ENCODE peak calls at places on chromosomes 6 and 20, in nine cellular contexts. P, V, Q, U, G, C, M, I and E are unnamed samples.

GRCh38 chr6:45479834-45480696 is 102.3 kb upstream of the SUPT3H start:
- DNase-seq in I (no peak), P (no peak), U (no peak), M (peak), Q (no peak), G (peak), V (no peak), C (no peak), E (no peak)

GRCh38 chr20:62921119-62921687 is 5.1 kb downstream of the DIDO1 start:
- DNase-seq in I (no peak), V (peak), P (peak), U (peak), G (peak), M (peak), Q (peak), C (no peak), E (no peak)

GRCh38 chr6:145096846-145097245 is 638.5 kb downstream of the EPM2A start:
- DNase-seq in G (no peak), Q (no peak), P (no peak), U (no peak), M (no peak), V (no peak), C (no peak), I (no peak), E (no peak)

GRCh38 chr6:104572901-104573300 is 286.8 kb downstream of the HACE1 start:
- DNase-seq in C (no peak), M (no peak), G (no peak), U (no peak), Q (no peak), P (no peak), V (no peak), I (no peak), E (no peak)

GRCh38 chr6:140320081-140320798 is 945.8 kb upstream of the CITED2 start:
- DNase-seq in Q (no peak), C (no peak), G (peak), M (peak), U (no peak), V (no peak), P (no peak), I (no peak), E (no peak)

GRCh38 chr6:106659859-106660258 is 30.5 kb downstream of the QRSL1 start:
- DNase-seq in Q (no peak), C (peak), V (no peak), G (no peak), M (no peak), P (no peak), U (no peak), I (no peak), E (no peak)

GRCh38 chr20:62449951-62450815 is 22.8 kb upstream of the RBBP8NL start:
- DNase-seq in I (peak), M (no peak), P (peak), G (no peak), C (no peak), V (no peak), U (no peak), Q (peak), E (no peak)

GRCh38 chr6:148497256-148497655 is 154.6 kb downstream of the SASH1 start:
- DNase-seq in U (no peak), V (no peak), I (no peak), M (peak), C (no peak), Q (no peak), P (no peak), G (peak), E (no peak)

GRCh38 chr6:116431964-116432595 is 29.1 kb upstream of the CALHM6 start:
- DNase-seq in P (no peak), C (no peak), G (no peak), V (no peak), U (no peak), M (no peak), I (no peak), Q (no peak), E (no peak)

GRCh38 chr6:105263685-105264298 is 84.0 kb upstream of the POPDC3 start:
- DNase-seq in U (no peak), V (no peak), G (no peak), C (no peak), P (no peak), I (no peak), Q (no peak), M (peak), E (no peak)

GRCh38 chr6:129393659-129394058 is 316.3 kb downstream of the ARHGAP18 start:
- DNase-seq in M (no peak), G (no peak), U (no peak), P (no peak), C (no peak), Q (no peak), I (no peak), V (no peak), E (no peak)

GRCh38 chr20:48066256-48066655 is 281.0 kb upstream of the SULF2 start:
- DNase-seq in P (no peak), V (no peak), G (peak), U (no peak), C (no peak), Q (no peak), M (peak), I (no peak), E (no peak)

GRCh38 chr20:48682529-48683385 is 145.0 kb downstream of the PREX1 start:
- DNase-seq in G (peak), U (peak), Q (peak), I (peak), C (no peak), M (peak), P (peak), V (peak), E (no peak)

GRCh38 chr6:167833396-167833763 is 6.7 kb downstream of the AFDN start:
- DNase-seq in Q (no peak), U (no peak), G (no peak), V (no peak), M (no peak), C (no peak), I (no peak), P (no peak), E (no peak)

GRCh38 chr6:165804331-165805066 is 141.5 kb upstream of the PDE10A start:
- DNase-seq in U (peak), C (no peak), G (no peak), Q (no peak), I (peak), P (no peak), M (no peak), V (no peak), E (no peak)

GRCh38 chr6:119077643-119078448 is 618 bp downstream of the FAM184A start:
- DNase-seq in P (peak), I (no peak), V (peak), M (no peak), U (peak), Q (peak), C (peak), G (peak), E (no peak)

GRCh38 chr6:99347804-99348203 is 1.7 kb downstream of the FAXC start:
- DNase-seq in U (no peak), M (no peak), C (no peak), V (no peak), P (no peak), Q (no peak), I (no peak), G (no peak), E (no peak)

GRCh38 chr20:23528867-23529431 is 38.0 kb downstream of the CST8 start:
- DNase-seq in I (no peak), C (no peak), P (no peak), M (no peak), Q (no peak), G (no peak), V (no peak), U (no peak), E (no peak)

DNA sequence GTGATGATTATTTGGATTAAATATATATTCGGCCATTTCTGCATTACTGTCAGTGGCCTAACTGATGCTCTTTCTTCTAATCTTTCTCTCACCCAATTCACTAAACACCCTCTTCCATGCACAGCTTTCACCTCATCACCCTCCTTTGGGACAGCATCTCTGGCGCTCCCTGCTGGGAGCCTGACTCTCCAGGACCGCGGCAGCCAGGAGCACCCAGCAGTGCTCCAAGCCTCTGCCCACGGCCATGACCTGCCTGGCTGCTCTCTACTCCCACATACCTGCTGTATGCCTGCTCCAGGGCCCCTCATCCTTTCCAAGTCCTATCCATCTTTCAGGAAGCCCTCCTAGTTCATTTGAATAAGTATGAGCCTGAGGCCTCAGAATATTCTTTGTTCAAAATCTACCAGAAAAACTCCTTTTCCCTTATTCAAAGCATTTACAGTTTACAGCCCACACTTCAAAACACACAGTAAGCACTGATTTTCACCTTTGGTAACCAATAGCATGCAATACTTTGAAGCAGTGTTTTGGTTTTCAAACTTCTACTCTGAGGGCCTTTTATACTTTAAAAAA is 15.2 kb downstream of the CTCFL start:
- DNase-seq in C (no peak), I (no peak), P (peak), V (no peak), M (no peak), U (no peak), Q (no peak), G (no peak), E (no peak)
- TF ChIP-seq CTCF in C (peak), I (peak), P (no peak), V (no peak), M (peak), U (no peak), Q (no peak), G (peak), E (peak)

GRCh38 chr6:160858886-160859285 is 132.7 kb upstream of the MAP3K4 start:
- DNase-seq in Q (no peak), C (no peak), P (no peak), M (no peak), V (no peak), U (no peak), I (no peak), G (no peak), E (no peak)

GRCh38 chr6:160859822-160860221 is 131.7 kb upstream of the MAP3K4 start:
- DNase-seq in C (no peak), Q (no peak), V (no peak), M (no peak), U (no peak), I (no peak), G (no peak), P (no peak), E (no peak)

GRCh38 chr6:160863782-160864181 is 127.8 kb upstream of the MAP3K4 start:
- DNase-seq in C (no peak), I (no peak), Q (no peak), V (no peak), U (no peak), P (no peak), M (no peak), G (no peak), E (no peak)

DNA sequence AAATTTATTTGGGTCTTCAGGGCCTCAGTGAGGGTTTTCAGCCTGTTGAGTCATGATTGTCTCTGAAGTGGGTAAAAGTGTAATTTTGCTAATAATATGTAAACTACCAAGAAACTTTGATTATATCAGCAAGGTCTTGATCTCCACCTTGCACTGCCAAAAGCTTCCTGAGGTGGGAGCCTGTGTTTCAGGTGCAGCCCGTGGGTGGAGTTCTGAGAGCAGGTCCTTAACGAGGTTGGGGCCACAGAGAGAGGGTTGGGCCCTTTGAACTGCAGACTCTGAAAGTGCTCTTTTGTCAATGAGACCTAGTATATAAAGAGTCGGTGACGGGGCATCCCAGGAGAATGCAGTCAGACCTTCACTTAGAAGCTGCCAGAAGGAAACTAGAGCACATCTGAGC is 129.7 kb upstream of the MAP3K4 start:
- DNase-seq in U (no peak), Q (no peak), I (no peak), P (no peak), M (no peak), G (no peak), C (no peak), V (no peak), E (no peak)
- TF ChIP-seq CTCF in U (no peak), Q (no peak), I (no peak), P (no peak), M (no peak), G (no peak), C (peak), V (no peak), E (no peak)

GRCh38 chr6:3162067-3162497 is 4.7 kb upstream of the TUBB2A start:
- DNase-seq in U (no peak), G (peak), M (no peak), V (no peak), P (no peak), I (no peak), C (no peak), Q (no peak), E (no peak)

GRCh38 chr6:3164388-3164787 is 7.0 kb upstream of the TUBB2A start:
- DNase-seq in C (no peak), M (no peak), I (no peak), P (no peak), G (no peak), U (no peak), V (no peak), Q (no peak), E (no peak)

GRCh38 chr6:3163248-3163594 is 5.9 kb upstream of the TUBB2A start:
- DNase-seq in Q (no peak), P (no peak), V (no peak), M (no peak), I (no peak), C (no peak), U (no peak), G (no peak), E (no peak)

GRCh38 chr6:3159805-3160781 is 2.7 kb upstream of the TUBB2A start:
- DNase-seq in V (peak), C (no peak), Q (peak), G (peak), M (no peak), U (no peak), P (peak), I (no peak), E (peak)

DNA sequence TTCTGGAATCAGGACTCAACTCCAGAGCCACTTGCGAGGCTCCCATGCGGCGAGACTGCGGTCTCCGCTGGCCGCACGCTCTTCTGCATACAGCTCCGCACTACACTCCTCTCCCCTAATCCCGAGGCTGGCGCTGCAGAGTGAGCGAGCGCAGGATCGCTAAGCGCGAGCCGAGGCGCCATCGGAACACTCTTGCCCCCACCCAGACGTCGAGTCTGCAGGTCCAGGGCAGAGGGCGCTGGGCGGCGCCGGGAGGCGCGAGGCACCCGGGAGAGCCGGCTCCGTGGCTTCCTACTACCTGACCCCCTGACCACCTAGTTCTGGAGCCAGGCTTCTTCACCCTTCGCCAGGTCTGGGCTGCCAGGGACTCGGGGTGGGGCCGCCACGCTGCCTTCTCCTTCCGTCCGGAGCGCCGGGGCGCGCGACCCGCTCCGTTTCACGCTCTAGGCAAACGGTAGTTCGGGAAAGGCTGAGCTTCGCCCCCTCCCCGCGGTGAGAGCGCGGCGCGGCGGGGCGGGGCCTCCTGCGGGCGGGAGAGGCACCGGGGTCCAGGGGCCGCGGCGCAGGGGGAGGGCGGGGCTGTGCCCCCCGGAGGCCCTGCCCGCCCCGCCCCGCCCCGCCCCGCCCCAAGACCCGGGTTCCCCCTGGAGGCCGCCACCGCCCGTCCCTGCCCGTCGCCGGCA is 5.4 kb upstream of the TUBB2A start:
- DNase-seq in G (peak), I (peak), M (peak), P (peak), C (no peak), U (peak), V (peak), Q (peak), E (peak)
- TF ChIP-seq CTCF in G (peak), I (peak), M (peak), P (no peak), C (peak), U (no peak), V (no peak), Q (no peak), E (no peak)

DNA sequence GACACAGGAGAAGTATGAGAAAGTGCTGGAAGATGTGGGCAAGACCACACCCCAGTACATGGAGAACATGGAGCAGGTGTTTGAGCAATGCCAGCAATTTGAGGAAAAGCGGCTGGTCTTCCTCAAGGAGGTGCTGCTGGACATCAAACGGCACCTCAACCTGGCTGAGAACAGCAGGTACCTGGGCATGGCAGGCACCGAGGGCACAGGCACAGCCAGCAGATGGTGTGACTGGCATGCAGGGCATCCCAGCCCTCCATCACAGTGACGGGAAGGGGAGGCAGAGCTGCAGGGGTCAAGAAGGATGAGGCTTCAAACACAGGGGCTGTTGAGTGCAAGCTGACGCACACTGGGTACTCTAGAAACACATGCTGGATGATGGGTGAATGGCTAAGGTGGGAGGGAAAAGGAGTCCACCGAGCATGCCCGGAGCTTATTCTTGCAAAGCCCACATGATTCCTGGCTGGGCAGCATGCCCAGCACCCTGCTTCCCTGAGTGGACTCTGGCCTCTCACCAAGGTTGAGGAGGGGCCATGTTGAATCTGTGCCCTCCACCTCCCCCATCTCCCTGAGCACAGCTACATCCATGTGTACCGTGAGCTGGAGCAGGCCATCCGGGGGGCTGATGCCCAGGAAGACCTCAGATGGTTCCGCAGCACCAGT is 26.3 kb downstream of the SPDEF start:
- DNase-seq in G (no peak), P (peak), I (peak), U (no peak), V (peak), M (no peak), C (no peak), Q (no peak), E (no peak)
- TF ChIP-seq CTCF in G (no peak), P (no peak), I (no peak), U (no peak), V (no peak), M (no peak), C (peak), Q (no peak), E (no peak)

DNA sequence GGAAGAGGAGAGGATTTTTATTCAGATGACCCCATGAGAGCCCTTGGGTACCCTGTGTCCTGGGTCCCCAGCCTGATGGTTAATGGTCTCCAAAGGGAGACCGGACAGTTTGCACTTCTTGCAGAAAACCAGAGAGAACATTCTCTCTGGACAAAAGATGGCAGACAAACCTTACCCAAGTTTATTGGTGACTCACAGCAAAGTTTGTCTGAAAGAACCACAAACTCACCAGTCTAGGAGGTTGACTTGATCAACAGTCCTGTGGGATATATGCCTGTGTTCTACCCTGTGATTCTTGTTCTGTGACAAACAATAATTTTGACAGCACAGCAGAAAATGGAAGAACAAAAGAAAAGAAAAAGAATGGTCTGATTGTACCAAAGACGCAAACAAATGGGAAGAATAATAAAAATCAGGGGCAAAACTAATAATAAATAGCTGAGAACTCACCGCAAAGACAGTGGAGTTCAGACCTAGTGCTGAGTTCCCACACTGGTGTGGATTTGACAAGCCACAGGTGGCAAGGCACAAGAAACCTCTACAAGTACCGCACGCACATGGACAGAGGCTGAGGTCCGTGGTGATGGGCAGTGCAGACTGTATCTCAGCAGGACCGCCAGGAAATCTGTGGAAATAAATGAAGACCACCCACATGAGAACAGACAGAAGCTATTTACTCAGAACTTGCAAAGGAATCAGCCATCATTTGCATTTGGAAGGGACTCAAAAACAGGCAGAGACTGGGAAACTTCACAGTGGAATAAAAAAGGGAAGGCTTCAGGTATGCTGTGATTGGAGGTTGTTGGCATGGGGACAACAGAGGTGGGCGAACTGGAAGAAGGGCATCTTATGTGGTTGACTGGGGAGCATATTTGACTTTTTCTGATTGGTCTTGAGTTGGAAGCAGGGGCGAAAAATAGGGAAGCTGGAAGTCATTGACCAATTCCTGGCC is 246.3 kb upstream of the RNF24 start:
- DNase-seq in M (peak), P (no peak), V (no peak), G (peak), C (no peak), I (no peak), Q (no peak), U (no peak), E (no peak)
- TF ChIP-seq CTCF in M (peak), P (no peak), V (no peak), G (peak), C (no peak), I (no peak), Q (no peak), U (no peak), E (no peak)

GRCh38 chr6:136378888-136379287 is 89.2 kb upstream of the BCLAF1 start:
- DNase-seq in V (no peak), P (no peak), Q (no peak), C (no peak), I (no peak), G (no peak), U (no peak), M (peak), E (no peak)
- TF ChIP-seq CTCF in V (no peak), P (no peak), Q (no peak), C (no peak), I (peak), G (peak), U (no peak), M (peak), E (no peak)

DNA sequence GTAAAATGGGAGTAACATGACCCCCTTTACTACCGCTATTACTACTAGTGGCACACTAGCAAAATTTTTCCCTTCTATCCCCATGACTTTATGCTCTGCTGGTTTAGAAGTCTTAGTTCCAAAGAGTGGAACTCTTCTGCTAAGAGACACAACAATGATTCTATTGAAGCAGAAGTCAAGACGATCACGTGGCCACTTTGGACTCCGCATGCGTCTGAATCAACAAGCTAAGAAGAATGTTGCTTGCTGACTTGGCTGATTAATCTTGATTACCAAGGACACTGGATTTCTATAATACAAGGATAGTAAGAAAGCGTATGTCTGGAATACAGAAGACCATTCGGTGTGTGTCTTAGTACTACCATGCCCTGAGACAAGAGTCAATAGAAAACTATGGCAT is 244.7 kb upstream of the BTBD3 start:
- DNase-seq in Q (no peak), G (no peak), U (no peak), V (no peak), P (no peak), I (no peak), M (no peak), C (no peak), E (no peak)
- TF ChIP-seq CTCF in Q (no peak), G (no peak), U (no peak), V (no peak), P (no peak), I (no peak), M (no peak), C (no peak), E (no peak)